ENCODE peak calls at places on chromosomes 11 and 22, in six cellular contexts. K is neuronal stem cell, Q is mesendoderm, F is IMR-90, D is H9, O is mesenchymal stem cell. P is an unnamed sample.

GRCh38 chr22:46294784-46295183 is 1.9 kb upstream of the GTSE1 start:
- DNase-seq in K (no peak), Q (no peak), F (no peak), D (no peak), O (no peak), P (no peak)

GRCh38 chr22:35399114-35399677 is 744 bp upstream of the MCM5 start:
- DNase-seq in K (no peak), Q (peak), F (no peak), D (peak), O (no peak), P (no peak)

GRCh38 chr11:35082322-35083180 is 56.4 kb upstream of the CD44 start:
- DNase-seq in K (no peak), Q (peak), F (peak), D (peak), O (peak), P (no peak)

GRCh38 chr22:33328789-33329296 is 270.7 kb upstream of the SYN3 start:
- DNase-seq in K (no peak), Q (peak), F (peak), D (no peak), O (peak), P (no peak)

GRCh38 chr11:96314326-96315050 is 28.5 kb downstream of the MAML2 start:
- DNase-seq in K (no peak), Q (no peak), F (peak), D (no peak), O (peak), P (no peak)

GRCh38 chr11:131038597-131038996 is 122.3 kb upstream of the SNX19 start:
- DNase-seq in K (no peak), Q (peak), F (no peak), D (no peak), O (peak), P (no peak)

GRCh38 chr11:130527648-130528300 is 79.3 kb downstream of the ADAMTS15 start:
- DNase-seq in K (no peak), Q (peak), F (peak), D (no peak), O (peak), P (no peak)

GRCh38 chr22:35835267-35835997 is 117.8 kb downstream of the APOL5 start:
- DNase-seq in K (no peak), Q (peak), F (peak), D (no peak), O (peak), P (no peak)

GRCh38 chr22:49544286-49544685 is 283.4 kb downstream of the BRD1 start:
- DNase-seq in K (no peak), Q (no peak), F (no peak), D (no peak), O (no peak), P (no peak)

GRCh38 chr22:46479046-46479445 is 58.4 kb downstream of the CELSR1 start:
- DNase-seq in K (no peak), Q (peak), F (no peak), D (no peak), O (no peak), P (peak)

GRCh38 chr11:27860811-27861210 is 160.6 kb upstream of the BDNF start:
- DNase-seq in K (no peak), Q (no peak), F (no peak), D (no peak), O (no peak), P (no peak)

GRCh38 chr11:12433571-12434061 is 56.2 kb downstream of the PARVA start:
- DNase-seq in K (no peak), Q (no peak), F (peak), D (no peak), O (peak), P (no peak)

GRCh38 chr11:32437406-32438345 is 2.3 kb upstream of the WT1 start:
- DNase-seq in K (no peak), Q (peak), F (no peak), D (peak), O (no peak), P (no peak)

GRCh38 chr11:93591247-93591898 is 48.2 kb upstream of the SMCO4 start:
- DNase-seq in K (no peak), Q (peak), F (peak), D (no peak), O (peak), P (no peak)

GRCh38 chr11:105230586-105230985 is 91.0 kb upstream of the CARD18 start:
- DNase-seq in K (no peak), Q (peak), F (no peak), D (no peak), O (no peak), P (no peak)

GRCh38 chr11:45182902-45183301 is 36.5 kb downstream of the PRDM11 start:
- DNase-seq in K (no peak), Q (peak), F (peak), D (peak), O (peak), P (no peak)

GRCh38 chr11:13784441-13784840 is 116.0 kb downstream of the FAR1 start:
- DNase-seq in K (no peak), Q (no peak), F (no peak), D (no peak), O (no peak), P (no peak)

GRCh38 chr11:2299773-2300172 is 1.9 kb downstream of the C11orf21 start:
- DNase-seq in K (no peak), Q (no peak), F (no peak), D (no peak), O (no peak), P (no peak)

GRCh38 chr11:17648528-17648927 is 70.8 kb upstream of the MYOD1 start:
- DNase-seq in K (no peak), Q (no peak), F (no peak), D (no peak), O (no peak), P (no peak)

GRCh38 chr11:13486926-13487660 is 8.7 kb downstream of the PTH start:
- DNase-seq in K (peak), Q (peak), F (no peak), D (peak), O (peak), P (no peak)

GRCh38 chr11:111077938-111078337 is 167.6 kb upstream of the POU2AF2 start:
- DNase-seq in K (no peak), Q (no peak), F (peak), D (no peak), O (no peak), P (no peak)

GRCh38 chr22:19356708-19357269 is 65.3 kb upstream of the CLTCL1 start:
- DNase-seq in K (no peak), Q (no peak), F (no peak), D (no peak), O (no peak), P (no peak)

GRCh38 chr22:37546436-37547248 is 13.6 kb upstream of the CDC42EP1 start:
- DNase-seq in K (no peak), Q (peak), F (peak), D (peak), O (peak), P (no peak)

GRCh38 chr11:113675003-113675471 is 31.1 kb downstream of the TMPRSS5 start:
- DNase-seq in K (no peak), Q (no peak), F (peak), D (no peak), O (peak), P (no peak)

GRCh38 chr11:104163100-104164027 is 583 bp downstream of the PDGFD start:
- DNase-seq in K (peak), Q (peak), F (peak), D (peak), O (peak), P (peak)

GRCh38 chr22:39522567-39523300 is 2.4 kb downstream of the ATF4 start:
- DNase-seq in K (no peak), Q (no peak), F (peak), D (no peak), O (peak), P (no peak)

GRCh38 chr11:34624069-34624468 is 3.2 kb downstream of the EHF start:
- DNase-seq in K (no peak), Q (no peak), F (no peak), D (no peak), O (no peak), P (no peak)

GRCh38 chr11:134034496-134035381 is 34.1 kb upstream of the JAM3 start:
- DNase-seq in K (no peak), Q (no peak), F (no peak), D (no peak), O (no peak), P (no peak)

GRCh38 chr11:45017329-45017728 is 66.6 kb upstream of the TP53I11 start:
- DNase-seq in K (no peak), Q (peak), F (no peak), D (peak), O (no peak), P (peak)

GRCh38 chr11:127789887-127790286 is 789.3 kb upstream of the KIRREL3 start:
- DNase-seq in K (peak), Q (peak), F (peak), D (peak), O (peak), P (no peak)

DNA sequence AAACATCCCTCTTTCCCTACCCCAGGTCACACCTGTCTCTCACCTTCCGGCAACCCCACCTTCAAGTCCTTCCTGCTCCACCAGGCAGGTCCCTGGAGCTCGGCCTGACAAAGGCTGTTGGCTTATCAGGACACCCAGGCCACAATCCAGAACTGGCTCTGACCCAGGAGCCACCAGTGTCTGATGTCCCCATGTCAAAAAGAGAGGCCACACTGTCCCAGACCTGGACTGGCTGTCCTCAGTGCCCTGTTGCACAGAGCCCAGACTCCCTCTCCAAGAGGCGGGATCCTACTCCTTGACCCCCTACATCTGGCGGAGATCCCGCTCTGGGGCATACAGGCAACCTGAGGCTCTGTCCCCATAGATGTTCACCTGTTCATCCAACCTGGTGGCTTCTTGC is 116.0 kb downstream of the MN1 start:
- DNase-seq in K (no peak), Q (no peak), F (no peak), D (no peak), O (no peak), P (no peak)
- H2BK5ac ChIP-seq in K (no peak), Q (no peak), F (no peak), D (no peak), O (no peak), P (no peak)

GRCh38 chr11:10861047-10861446 is 3.2 kb upstream of the ZBED5 start:
- DNase-seq in K (no peak), Q (no peak), F (no peak), D (no peak), O (no peak), P (no peak)

GRCh38 chr11:10857604-10858504 is at the start of gene ZBED5:
- DNase-seq in K (peak), Q (peak), F (peak), D (peak), O (peak), P (peak)

GRCh38 chr11:10855295-10855694 is 2.6 kb downstream of the ZBED5 start:
- DNase-seq in K (no peak), Q (no peak), F (no peak), D (no peak), O (no peak), P (no peak)

GRCh38 chr11:10858505-10859360 is 880 bp upstream of the ZBED5 start:
- DNase-seq in K (no peak), Q (peak), F (peak), D (peak), O (no peak), P (peak)

DNA sequence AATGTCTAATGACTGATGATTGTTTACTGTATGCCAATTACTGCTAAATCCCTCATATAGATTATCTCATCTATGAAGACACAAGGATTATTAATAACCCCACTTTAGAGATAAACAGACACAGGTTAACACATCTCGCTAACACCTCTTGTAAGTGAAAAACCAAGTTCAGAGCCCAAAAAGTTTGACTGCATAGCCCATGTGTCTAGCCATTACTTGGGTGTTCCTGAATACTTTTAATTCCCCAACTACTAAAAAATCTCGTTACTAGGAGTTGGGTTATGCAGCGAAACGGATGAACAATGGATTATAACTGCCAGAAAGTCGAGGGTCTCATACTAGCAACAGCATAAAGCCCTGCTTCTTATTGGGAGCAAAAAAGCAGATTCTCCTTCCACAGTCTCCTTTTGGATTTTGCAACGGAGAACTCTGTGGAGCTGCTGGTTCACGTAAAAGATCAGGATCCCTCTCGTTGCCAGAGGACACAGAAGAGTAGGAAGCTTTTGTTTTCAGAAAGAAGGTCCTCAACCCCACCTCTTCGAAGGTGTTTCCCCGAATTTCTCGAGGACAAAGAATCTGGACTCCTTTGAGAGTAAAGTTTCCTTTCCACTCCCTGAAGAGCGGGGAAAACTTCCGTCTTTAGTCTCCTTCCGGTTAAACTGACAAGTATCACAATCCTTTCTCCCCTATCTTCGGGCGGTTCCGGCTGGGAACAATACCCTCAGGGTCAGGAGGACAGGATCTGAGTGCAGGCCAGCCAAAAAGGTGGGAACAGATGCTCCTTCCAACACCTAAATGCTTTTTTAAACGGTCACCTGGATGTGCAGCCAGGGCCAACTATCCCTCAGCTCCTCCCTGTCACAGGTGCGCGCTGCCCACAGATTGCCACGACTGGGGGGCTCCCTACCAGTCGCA is 907 bp downstream of the ZBED5 start:
- DNase-seq in K (peak), Q (peak), F (peak), D (no peak), O (peak), P (no peak)
- H2BK5ac ChIP-seq in K (peak), Q (peak), F (peak), D (no peak), O (peak), P (peak)

GRCh38 chr11:69121621-69122336 is 34.0 kb upstream of the SMIM38 start:
- DNase-seq in K (no peak), Q (no peak), F (no peak), D (no peak), O (no peak), P (no peak)

GRCh38 chr11:69121021-69121420 is 34.7 kb upstream of the SMIM38 start:
- DNase-seq in K (no peak), Q (no peak), F (no peak), D (no peak), O (no peak), P (no peak)

GRCh38 chr11:69123593-69124545 is 31.9 kb upstream of the SMIM38 start:
- DNase-seq in K (no peak), Q (peak), F (no peak), D (no peak), O (no peak), P (no peak)

GRCh38 chr11:69122337-69122641 is 33.4 kb upstream of the SMIM38 start:
- DNase-seq in K (no peak), Q (no peak), F (no peak), D (no peak), O (no peak), P (no peak)

GRCh38 chr11:69122642-69123431 is 32.9 kb upstream of the SMIM38 start:
- DNase-seq in K (peak), Q (peak), F (peak), D (peak), O (peak), P (peak)
- H2BK5ac ChIP-seq in K (peak), Q (no peak), F (peak), D (no peak), O (no peak), P (peak)

DNA sequence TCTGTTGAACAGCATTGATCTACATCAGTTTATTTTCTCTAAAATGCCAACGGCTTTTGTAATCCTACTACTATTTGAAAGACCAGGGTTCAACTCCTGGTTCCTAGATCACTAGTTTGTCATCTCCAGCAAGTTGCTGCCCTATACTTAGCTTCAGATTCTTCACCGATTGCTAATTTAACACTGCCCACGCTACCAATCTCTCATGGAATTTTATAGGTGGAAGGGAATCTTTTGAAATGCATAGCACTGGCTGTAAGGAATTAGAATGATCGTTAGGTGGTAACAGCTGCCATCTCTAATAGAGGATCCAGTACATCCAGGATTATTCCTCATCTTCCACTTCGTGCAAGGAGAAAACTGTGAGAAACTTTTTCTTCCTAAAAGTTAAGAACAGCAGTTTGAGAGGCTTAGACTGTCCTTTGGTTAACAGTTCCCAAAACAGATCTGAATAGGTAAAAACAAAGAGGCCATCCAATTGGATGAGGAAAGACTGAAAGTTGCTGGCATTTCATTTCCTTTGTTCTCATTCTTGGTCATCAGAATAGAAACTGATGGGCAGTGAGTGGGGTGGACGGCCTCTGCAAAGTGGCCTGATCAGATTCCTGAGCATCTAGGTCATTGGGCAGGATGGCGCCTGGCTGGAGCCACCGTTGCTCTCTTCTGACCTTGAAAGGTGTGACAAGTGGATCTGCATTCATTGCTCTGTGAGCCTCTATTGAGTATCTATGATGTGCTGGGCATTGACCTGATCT is 236.3 kb upstream of the SORL1-AS1 start:
- DNase-seq in K (no peak), Q (peak), F (no peak), D (peak), O (no peak), P (peak)
- H2BK5ac ChIP-seq in K (no peak), Q (no peak), F (no peak), D (no peak), O (no peak), P (no peak)

DNA sequence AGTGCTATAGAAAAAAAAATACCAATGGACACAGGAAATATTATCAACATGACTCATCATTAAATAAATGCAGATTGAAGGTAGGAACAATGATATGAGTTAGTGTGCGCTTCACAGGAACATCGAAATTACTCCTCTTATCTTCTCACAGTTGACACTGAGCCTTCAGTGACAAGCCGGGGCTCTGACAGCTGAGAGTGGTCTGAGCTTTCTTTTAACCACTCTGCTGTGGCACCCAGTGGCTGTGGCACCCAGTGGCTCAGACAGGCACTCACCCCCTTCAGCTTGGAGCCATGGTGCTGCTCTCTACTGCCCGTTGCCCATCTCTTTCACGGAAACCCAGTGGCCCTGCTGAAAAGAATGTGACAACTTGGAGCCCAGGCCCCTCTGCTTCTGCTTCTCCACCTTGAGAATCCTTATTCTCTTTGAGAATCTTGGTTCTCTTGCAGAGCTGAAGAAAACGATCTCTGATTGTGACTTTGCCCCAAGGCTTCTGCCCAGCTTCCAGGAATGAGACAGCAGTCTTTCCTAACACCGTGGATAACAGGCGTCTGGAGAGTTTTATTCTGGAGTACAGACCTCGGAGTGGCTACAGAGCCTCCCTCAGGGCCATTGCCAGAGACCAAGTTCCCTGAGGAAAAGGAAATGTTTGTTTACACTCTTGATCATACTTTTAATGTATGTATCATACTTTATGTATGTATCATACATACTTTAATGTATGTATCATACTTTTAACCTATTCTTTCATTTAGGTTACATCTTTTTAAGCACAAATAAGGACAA is 37.1 kb upstream of the OR8B8 start:
- DNase-seq in K (no peak), Q (peak), F (peak), D (no peak), O (peak), P (no peak)
- H2BK5ac ChIP-seq in K (no peak), Q (no peak), F (no peak), D (no peak), O (no peak), P (no peak)

DNA sequence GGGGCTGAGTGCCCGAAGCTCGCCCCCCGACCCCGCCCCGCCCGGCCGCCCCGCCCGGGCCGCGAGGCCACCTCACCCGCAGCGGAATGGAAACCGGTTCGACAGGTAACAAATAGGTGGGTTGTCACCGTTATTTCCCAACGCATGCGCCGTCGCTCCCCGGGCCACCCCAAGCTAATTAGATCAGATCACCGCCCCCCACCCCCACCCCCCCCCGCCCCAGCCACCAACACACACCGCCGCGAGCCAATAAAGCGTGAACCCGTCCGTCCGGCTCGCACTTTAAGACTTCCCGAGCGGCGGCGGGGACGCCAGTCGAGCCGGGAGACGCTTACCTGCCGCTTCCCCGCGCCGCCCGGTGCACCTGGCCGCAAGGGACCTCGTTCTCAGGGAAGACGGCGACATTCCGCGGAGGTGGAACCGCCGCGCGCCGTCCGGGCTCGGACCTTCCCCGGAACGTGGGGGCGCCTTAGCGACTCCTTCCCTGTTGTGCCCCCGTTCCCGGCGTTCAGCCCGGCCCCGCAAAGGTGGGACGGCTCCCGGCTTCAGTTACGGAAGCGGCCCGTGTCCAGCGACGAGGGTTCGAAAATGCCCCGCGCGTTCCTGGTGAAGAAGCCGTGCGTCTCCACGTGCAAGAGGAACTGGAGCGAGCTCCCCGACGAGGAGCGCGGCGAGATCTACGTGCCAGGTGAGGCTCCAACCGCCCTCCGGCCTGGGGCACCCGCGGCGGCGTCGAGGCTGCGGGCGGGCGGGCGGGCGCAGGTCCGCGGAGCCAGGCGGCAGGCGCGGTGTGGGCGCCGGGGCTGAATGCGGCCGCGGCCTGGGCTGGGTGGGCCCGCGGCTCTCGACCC is at the start of gene OVOL1:
- DNase-seq in K (no peak), Q (peak), F (no peak), D (peak), O (no peak), P (peak)
- H2BK5ac ChIP-seq in K (no peak), Q (no peak), F (no peak), D (no peak), O (no peak), P (peak)

P was measured in H1.